ENCODE peak calls at places on chromosomes 13 and 19, in nine cellular contexts. T, S, O, K, D, I, C, W and N are unnamed samples.
A peak's percentile ranks its signal among the peaks of the same experiment; 100 is the strongest.

GRCh38 chr13:102999498-102999897 is 66.7 kb downstream of the SLC10A2 start:
- DNase-seq in I (no peak), W (no peak), C (no peak), K (no peak), T (no peak), O (no peak), D (no peak), S (no peak), N (no peak)

GRCh38 chr19:1856698-1857603 is 6.4 kb downstream of the KLF16 start:
- DNase-seq in W (no peak), S (peak; percentile 83), D (no peak), T (no peak), C (peak; percentile 80), I (peak; percentile 62), K (no peak), O (peak; percentile 55), N (no peak)

GRCh38 chr13:41490616-41491015 is 33.3 kb downstream of the RGCC start:
- DNase-seq in T (no peak), C (no peak), O (no peak), W (no peak), K (no peak), S (no peak), D (no peak), I (no peak), N (no peak)

GRCh38 chr13:31945202-31945978 is 86.2 kb upstream of the FRY start:
- DNase-seq in I (no peak), W (no peak), C (peak; percentile 78), K (no peak), O (no peak), S (peak; percentile 16), D (no peak), T (no peak), N (no peak)

GRCh38 chr13:65268009-65268408 is 1962.1 kb downstream of the PCDH9 start:
- DNase-seq in C (no peak), D (no peak), S (no peak), T (no peak), O (no peak), K (no peak), W (no peak), I (no peak), N (no peak)

GRCh38 chr13:28181413-28181812 is 43.1 kb downstream of the PAN3 start:
- DNase-seq in K (no peak), C (peak; percentile 79), T (no peak), O (no peak), I (no peak), D (no peak), W (no peak), S (no peak), N (no peak)

GRCh38 chr19:49518033-49518432 is 5.6 kb downstream of the FCGRT start:
- DNase-seq in C (no peak), K (no peak), T (no peak), O (no peak), S (no peak), W (no peak), D (no peak), I (no peak), N (no peak)

GRCh38 chr13:22198656-22199217 is 527.9 kb downstream of the FGF9 start:
- DNase-seq in C (no peak), I (no peak), K (no peak), W (no peak), T (no peak), O (no peak), D (no peak), S (no peak), N (no peak)

GRCh38 chr19:35744335-35744687 is 907 bp downstream of the U2AF1L4 start:
- DNase-seq in T (no peak), C (no peak), S (no peak), D (no peak), I (no peak), K (no peak), O (no peak), W (no peak), N (no peak)

GRCh38 chr13:64206430-64207225 is 2791.0 kb upstream of the PCDH20 start:
- DNase-seq in S (no peak), I (no peak), D (no peak), T (no peak), C (no peak), K (no peak), O (no peak), W (no peak), N (no peak)

GRCh38 chr13:40579535-40579934 is 86.9 kb downstream of the FOXO1 start:
- DNase-seq in W (no peak), O (no peak), I (no peak), K (no peak), T (no peak), S (no peak), D (no peak), C (no peak), N (no peak)

GRCh38 chr13:91922969-91923592 is 524.7 kb downstream of the GPC5 start:
- DNase-seq in O (no peak), I (no peak), D (no peak), S (no peak), W (no peak), K (no peak), C (no peak), T (no peak), N (no peak)

GRCh38 chr19:1000095-1000494 is at the start of gene GRIN3B:
- DNase-seq in D (peak; percentile 51), W (no peak), S (peak; percentile 73), I (peak; percentile 66), C (no peak), K (no peak), O (peak; percentile 82), T (peak; percentile 41), N (peak; percentile 39)

GRCh38 chr13:66765559-66765958 is 464.6 kb downstream of the PCDH9 start:
- DNase-seq in C (no peak), D (no peak), T (no peak), O (no peak), S (no peak), I (no peak), K (no peak), W (no peak), N (no peak)

GRCh38 chr19:51607920-51608562 is 22.2 kb downstream of the SIGLEC5 start:
- DNase-seq in S (peak; percentile 33), C (peak; percentile 69), K (no peak), I (peak; percentile 58), W (peak; percentile 85), T (peak; percentile 26), D (peak; percentile 51), O (peak; percentile 81), N (peak; percentile 45)

GRCh38 chr19:44024900-44025216 is 321 bp upstream of the ZNF222 start:
- DNase-seq in O (no peak), S (peak; percentile 1), K (no peak), W (no peak), C (no peak), T (no peak), D (no peak), I (no peak), N (no peak)

GRCh38 chr19:35202722-35203674 is 25.5 kb downstream of the FAM187B start:
- DNase-seq in I (no peak), O (no peak), C (no peak), D (no peak), T (no peak), W (no peak), S (no peak), K (no peak), N (no peak)

GRCh38 chr19:34173145-34173956 is 1.0 kb downstream of the LSM14A start:
- DNase-seq in S (no peak), W (peak; percentile 68), T (no peak), O (no peak), D (no peak), I (peak; percentile 22), C (peak; percentile 62), K (no peak), N (no peak)

GRCh38 chr19:55258476-55258827 is 365 bp downstream of the PPP6R1 start:
- DNase-seq in I (peak; percentile 61), C (peak; percentile 7), D (peak; percentile 29), S (peak; percentile 76), K (no peak), O (peak; percentile 36), W (no peak), T (peak; percentile 34), N (peak; percentile 56)

GRCh38 chr13:50699874-50700663 is 143.4 kb downstream of the DLEU7 start:
- DNase-seq in D (no peak), K (no peak), S (no peak), O (no peak), I (no peak), T (no peak), W (no peak), C (no peak), N (no peak)

GRCh38 chr19:13160557-13160956 is 10.3 kb downstream of the IER2 start:
- DNase-seq in S (no peak), W (no peak), D (no peak), C (peak; percentile 55), K (no peak), T (no peak), I (no peak), O (no peak), N (no peak)

GRCh38 chr19:33799507-33799906 is 2.8 kb downstream of the KCTD15 start:
- DNase-seq in I (no peak), C (no peak), K (no peak), S (no peak), W (no peak), T (no peak), O (no peak), D (no peak), N (no peak)

GRCh38 chr19:56612737-56613136 is 17.6 kb downstream of the ZNF71 start:
- DNase-seq in W (no peak), K (no peak), S (no peak), D (no peak), I (no peak), O (no peak), T (no peak), C (no peak), N (no peak)

GRCh38 chr19:35318679-35319448 is 10.1 kb upstream of the CD22 start:
- DNase-seq in D (no peak), W (no peak), S (peak; percentile 47), K (no peak), C (peak; percentile 46), O (peak; percentile 52), T (no peak), I (no peak), N (no peak)

GRCh38 chr13:20995245-20995829 is 66.0 kb downstream of the LATS2 start:
- DNase-seq in C (no peak), O (no peak), K (peak; percentile 1), I (no peak), D (no peak), T (no peak), W (no peak), S (no peak), N (no peak)

GRCh38 chr19:50377517-50377916 is 1.3 kb downstream of the NR1H2 start:
- DNase-seq in K (no peak), C (no peak), S (no peak), T (no peak), D (no peak), W (no peak), I (no peak), O (no peak), N (no peak)

GRCh38 chr13:45327253-45327954 is 13.6 kb downstream of the TPT1 start:
- DNase-seq in W (no peak), T (no peak), O (no peak), C (no peak), K (no peak), I (peak; percentile 15), S (no peak), D (no peak), N (no peak)

GRCh38 chr19:39568604-39569003 is 28.6 kb upstream of the EID2 start:
- DNase-seq in T (no peak), D (no peak), K (no peak), C (peak; percentile 20), S (no peak), W (no peak), I (no peak), O (no peak), N (no peak)

GRCh38 chr13:39105110-39105509 is 66.9 kb downstream of the NHLRC3 start:
- DNase-seq in K (no peak), D (no peak), I (no peak), T (no peak), W (no peak), O (no peak), S (no peak), C (no peak), N (no peak)

GRCh38 chr19:9958451-9958850 is 22.1 kb upstream of the OLFM2 start:
- DNase-seq in W (no peak), C (peak; percentile 87), S (no peak), T (no peak), K (no peak), I (no peak), O (no peak), D (no peak), N (no peak)

GRCh38 chr19:18915639-18916038 is 3.5 kb downstream of the COPE start:
- DNase-seq in W (no peak), S (peak; percentile 77), K (no peak), T (no peak), I (peak; percentile 44), D (no peak), C (peak; percentile 37), O (peak; percentile 63), N (no peak)